ENCODE peak calls at places on chromosomes 11 and 22, in six cellular contexts. K is AG04450, V is bronchial epithelial cell, I is IMR-90, X is BJ, R is pancreas. L is an unnamed sample.
A peak's percentile ranks its signal among the peaks of the same experiment; 100 is the strongest.

GRCh38 chr11:104256525-104256924 is 92.6 kb upstream of the PDGFD start:
- DNase-seq in K (no peak), V (peak; percentile 30), I (peak; percentile 13), X (no peak), R (no peak), L (no peak)

GRCh38 chr11:67054851-67055523 is 1.7 kb upstream of the RHOD start:
- DNase-seq in K (no peak), V (peak; percentile 99), I (peak; percentile 88), X (no peak), R (peak; percentile 93), L (peak; percentile 55)

GRCh38 chr11:47642099-47642855 is at the start of gene MTCH2:
- DNase-seq in K (peak; percentile 93), V (peak; percentile 88), I (peak; percentile 97), X (peak; percentile 81), R (peak; percentile 94), L (peak; percentile 94)

GRCh38 chr22:30334601-30335000 is 7.9 kb upstream of the TBC1D10A start:
- DNase-seq in K (no peak), V (no peak), I (no peak), X (no peak), R (no peak), L (no peak)

GRCh38 chr22:33299245-33299956 is 241.2 kb upstream of the SYN3 start:
- DNase-seq in K (no peak), V (peak; percentile 12), I (no peak), X (no peak), R (no peak), L (no peak)

GRCh38 chr11:76830639-76831312 is 29.9 kb upstream of the ACER3 start:
- DNase-seq in K (no peak), V (peak; percentile 56), I (peak; percentile 44), X (no peak), R (no peak), L (peak; percentile 76)

GRCh38 chr11:94032725-94033124 is 11.6 kb downstream of the HEPHL1 start:
- DNase-seq in K (no peak), V (no peak), I (no peak), X (no peak), R (no peak), L (no peak)

GRCh38 chr11:106271126-106271525 is 193.7 kb downstream of the AASDHPPT start:
- DNase-seq in K (no peak), V (no peak), I (no peak), X (no peak), R (no peak), L (no peak)

GRCh38 chr11:73759520-73760065 is 1.3 kb downstream of the RAB6A start:
- DNase-seq in K (no peak), V (peak; percentile 30), I (peak; percentile 23), X (no peak), R (no peak), L (no peak)

GRCh38 chr22:39231197-39231950 is 13.4 kb downstream of the PDGFB start:
- DNase-seq in K (no peak), V (no peak), I (no peak), X (no peak), R (no peak), L (no peak)

GRCh38 chr11:7571640-7572000 is 57.8 kb downstream of the PPFIBP2 start:
- DNase-seq in K (peak; percentile 46), V (peak; percentile 69), I (peak; percentile 69), X (no peak), R (peak; percentile 64), L (peak; percentile 41)

GRCh38 chr11:76752321-76753175 is 30.6 kb upstream of the TSKU start:
- DNase-seq in K (peak; percentile 70), V (peak; percentile 54), I (peak; percentile 88), X (peak; percentile 72), R (no peak), L (peak; percentile 91)

GRCh38 chr11:65279713-65280459 is 18.1 kb downstream of the POLA2 start:
- DNase-seq in K (peak; percentile 86), V (peak; percentile 95), I (peak; percentile 99), X (peak; percentile 56), R (no peak), L (peak; percentile 81)

GRCh38 chr22:33476206-33476605 is 418.0 kb upstream of the SYN3 start:
- DNase-seq in K (no peak), V (no peak), I (no peak), X (no peak), R (no peak), L (no peak)

GRCh38 chr11:32122200-32122599 is 31.3 kb downstream of the RCN1 start:
- DNase-seq in K (no peak), V (no peak), I (no peak), X (no peak), R (no peak), L (no peak)

GRCh38 chr11:21142007-21142406 is 472.6 kb downstream of the NELL1 start:
- DNase-seq in K (no peak), V (peak; percentile 35), I (no peak), X (no peak), R (no peak), L (no peak)

GRCh38 chr11:15091175-15091574 is 17.8 kb downstream of the CALCB start:
- DNase-seq in K (no peak), V (no peak), I (no peak), X (no peak), R (no peak), L (no peak)

GRCh38 chr11:112085822-112086421 is 634 bp downstream of the TIMM8B start:
- DNase-seq in K (no peak), V (peak; percentile 13), I (peak; percentile 17), X (no peak), R (no peak), L (peak; percentile 20)

GRCh38 chr11:76654310-76654851 is 16.2 kb downstream of the LRRC32 start:
- DNase-seq in K (peak; percentile 95), V (no peak), I (peak; percentile 97), X (peak; percentile 53), R (no peak), L (no peak)

GRCh38 chr11:27807594-27807993 is 107.3 kb upstream of the BDNF start:
- DNase-seq in K (peak; percentile 41), V (no peak), I (peak; percentile 82), X (peak; percentile 39), R (no peak), L (no peak)

GRCh38 chr11:110317516-110317932 is 21.1 kb upstream of the RDX start:
- DNase-seq in K (no peak), V (peak; percentile 49), I (peak; percentile 49), X (no peak), R (no peak), L (no peak)

GRCh38 chr22:38505595-38506117 is 455 bp downstream of the DDX17 start:
- DNase-seq in K (no peak), V (no peak), I (peak; percentile 46), X (no peak), R (peak; percentile 78), L (peak; percentile 73)

GRCh38 chr22:39130892-39131855 is 21.3 kb downstream of the CBX7 start:
- DNase-seq in K (no peak), V (no peak), I (peak; percentile 42), X (no peak), R (no peak), L (no peak)

GRCh38 chr22:47150426-47150825 is 388.0 kb downstream of the TBC1D22A start:
- DNase-seq in K (no peak), V (no peak), I (no peak), X (no peak), R (no peak), L (no peak)

GRCh38 chr11:118211006-118211405 is 13.8 kb downstream of the JAML start:
- DNase-seq in K (no peak), V (no peak), I (no peak), X (no peak), R (no peak), L (peak; percentile 77)

GRCh38 chr22:16594026-16594425 is 1.4 kb upstream of the CCT8L2 start:
- DNase-seq in K (no peak), V (no peak), I (no peak), X (no peak), R (no peak), L (peak; percentile 16)

GRCh38 chr22:24095816-24096215 is 84.7 kb downstream of the CABIN1 start:
- DNase-seq in K (no peak), V (no peak), I (no peak), X (no peak), R (no peak), L (no peak)

GRCh38 chr11:120112174-120112796 is 25.6 kb downstream of the TRIM29 start:
- DNase-seq in K (no peak), V (no peak), I (no peak), X (no peak), R (no peak), L (no peak)
- H3K27me3 ChIP-seq in K (peaks cover 22% of the 10 kb centered on the region), V (peaks cover under 1% of the 10 kb centered on the region), I (peaks cover 63% of the 10 kb centered on the region), X (peaks cover 12% of the 10 kb centered on the region), R (no peaks in the 10 kb centered on the region), L (no peaks in the 10 kb centered on the region)

DNA sequence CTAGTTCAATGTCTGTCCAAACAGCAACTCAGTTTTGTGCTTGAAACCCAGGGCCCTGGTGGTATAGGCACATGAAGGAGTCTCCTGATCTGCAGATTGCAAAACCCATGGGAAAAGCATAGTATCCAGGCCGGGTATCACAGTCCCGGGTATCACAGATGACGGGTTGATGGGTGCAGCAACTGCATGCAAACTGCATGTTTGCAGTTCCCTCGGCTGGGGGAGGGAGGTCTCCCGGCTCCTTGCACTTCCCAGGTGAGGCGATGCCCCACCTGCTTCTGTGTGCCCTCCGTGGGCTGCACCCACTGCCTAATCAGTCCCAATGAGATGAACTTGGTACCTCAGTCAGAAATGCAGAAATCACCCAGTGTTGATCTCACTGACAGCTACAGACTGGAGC is 53.9 kb downstream of the KCNQ1 start:
- DNase-seq in K (no peak), V (no peak), I (no peak), X (no peak), R (no peak), L (no peak)
- H3K27me3 ChIP-seq in K (peaks cover 7% of the 10 kb centered on the region), V (no peaks in the 10 kb centered on the region), I (peaks cover 3% of the 10 kb centered on the region), X (peaks cover 1% of the 10 kb centered on the region), R (no peaks in the 10 kb centered on the region), L (no peaks in the 10 kb centered on the region)

GRCh38 chr22:20433191-20433590 is 4.4 kb downstream of the SCARF2 start:
- DNase-seq in K (no peak), V (no peak), I (no peak), X (no peak), R (no peak), L (no peak)

GRCh38 chr22:20433686-20434241 is 3.9 kb downstream of the SCARF2 start:
- DNase-seq in K (no peak), V (no peak), I (no peak), X (no peak), R (no peak), L (no peak)

GRCh38 chr22:20431520-20432237 is 5.9 kb downstream of the SCARF2 start:
- DNase-seq in K (no peak), V (no peak), I (no peak), X (no peak), R (no peak), L (no peak)

GRCh38 chr22:20430641-20431519 is 6.7 kb downstream of the SCARF2 start:
- DNase-seq in K (no peak), V (peak; percentile 15), I (no peak), X (no peak), R (no peak), L (no peak)

GRCh38 chr22:20432244-20432686 is 5.4 kb downstream of the SCARF2 start:
- DNase-seq in K (no peak), V (no peak), I (no peak), X (no peak), R (no peak), L (no peak)
- H3K27me3 ChIP-seq in K (no peaks in the 10 kb centered on the region), V (peaks cover 37% of the 10 kb centered on the region), I (no peaks in the 10 kb centered on the region), X (no peaks in the 10 kb centered on the region), R (no peaks in the 10 kb centered on the region), L (no peaks in the 10 kb centered on the region)

DNA sequence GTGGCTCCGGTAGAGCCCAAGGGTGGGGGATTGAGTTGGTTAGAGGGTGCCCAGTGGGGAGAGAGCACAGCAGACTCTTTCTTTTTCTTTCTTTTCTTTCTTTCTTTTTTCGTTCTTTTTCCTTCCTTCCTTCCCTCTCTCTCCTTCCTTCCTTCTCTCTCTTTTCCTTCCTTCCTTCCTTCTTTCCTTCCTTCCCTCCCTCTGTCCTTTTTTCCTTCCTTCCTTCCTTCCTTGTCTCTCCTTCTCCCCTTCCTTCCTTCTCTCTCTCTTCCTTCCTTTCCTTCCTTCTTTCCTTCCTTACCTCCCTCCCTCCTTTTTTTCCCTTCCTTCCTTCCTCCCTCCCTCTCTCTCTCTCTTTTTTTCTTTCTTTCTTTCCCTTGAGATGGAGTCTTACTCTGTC is 4.8 kb upstream of the ALX4 start:
- DNase-seq in K (no peak), V (no peak), I (no peak), X (no peak), R (no peak), L (no peak)
- H3K27me3 ChIP-seq in K (peaks cover 98% of the 10 kb centered on the region), V (peaks cover 81% of the 10 kb centered on the region), I (peaks cover 95% of the 10 kb centered on the region), X (peaks cover 41% of the 10 kb centered on the region), R (peaks cover 2% of the 10 kb centered on the region), L (peaks cover 44% of the 10 kb centered on the region)